ENCODE peak calls at places on chromosomes 13 and 19, in seven cellular contexts. X is COR-L47; S is heart left ventricle; N is stimulated activated CD4-positive, alpha-beta T cell treated with anti-CD3 and anti-CD28 coated beads, Interleukin-12 subunit alpha, Interleukin-12 subunit beta, amount 100 ng/mL, for 24 hours; J is tibial nerve; O is OCI-LY7; T is breast epithelium. L is an unnamed sample.

GRCh38 chr19:45753548-45753947 is 15.5 kb downstream of the SIX5 start:
- DNase-seq in J (no peak), X (no peak), S (no peak), T (no peak), O (peak; percentile 47), N (no peak), L (no peak)

GRCh38 chr19:19820774-19821315 is 705 bp downstream of the ZNF506 start:
- DNase-seq in N (no peak), T (no peak), X (no peak), S (no peak), J (no peak), O (peak; percentile 4), L (no peak)

GRCh38 chr13:51475727-51476521 is 23.1 kb upstream of the INTS6 start:
- DNase-seq in O (no peak), N (no peak), T (no peak), S (no peak), X (no peak), J (no peak), L (no peak)

GRCh38 chr19:11380653-11381534 is 3.2 kb downstream of the EPOR start:
- DNase-seq in X (peak; percentile 96), N (peak; percentile 95), S (peak; percentile 96), O (peak; percentile 99), J (peak; percentile 92), T (peak; percentile 97), L (peak; percentile 97)

GRCh38 chr13:27569405-27569804 is 50.9 kb downstream of the LNX2 start:
- DNase-seq in J (no peak), N (no peak), T (no peak), S (no peak), O (no peak), X (no peak), L (no peak)

GRCh38 chr19:12777217-12778019 is 2.1 kb upstream of the HOOK2 start:
- DNase-seq in N (peak; percentile 81), O (peak; percentile 78), T (peak; percentile 77), X (peak; percentile 82), J (no peak), S (peak; percentile 83), L (peak; percentile 65)

GRCh38 chr13:35646061-35646774 is 169.7 kb upstream of the MAB21L1 start:
- DNase-seq in O (no peak), J (no peak), S (no peak), T (no peak), N (no peak), X (no peak), L (no peak)

GRCh38 chr13:67063036-67063435 is 167.1 kb downstream of the PCDH9 start:
- DNase-seq in J (no peak), T (no peak), O (no peak), N (no peak), S (no peak), X (peak; percentile 70), L (peak; percentile 26)

GRCh38 chr13:44874886-44875630 is 114.2 kb downstream of the NUFIP1 start:
- DNase-seq in X (no peak), N (no peak), O (no peak), J (no peak), T (no peak), S (no peak), L (no peak)

GRCh38 chr13:30052127-30052526 is 201.7 kb upstream of the UBL3 start:
- DNase-seq in N (no peak), S (no peak), O (no peak), X (no peak), T (no peak), J (no peak), L (no peak)

GRCh38 chr13:91572439-91572838 is 174.0 kb downstream of the GPC5 start:
- DNase-seq in T (no peak), N (no peak), O (no peak), J (no peak), S (no peak), X (no peak), L (no peak)

GRCh38 chr19:41861846-41862245 is 1.8 kb downstream of the RPS19 start:
- DNase-seq in X (no peak), J (no peak), S (no peak), N (no peak), T (no peak), O (no peak), L (no peak)

GRCh38 chr19:15453091-15453498 is 3.3 kb upstream of the WIZ start:
- DNase-seq in X (no peak), O (no peak), S (peak; percentile 11), J (no peak), T (no peak), N (no peak), L (no peak)

GRCh38 chr13:85368686-85369085 is 430.5 kb downstream of the SLITRK6 start:
- DNase-seq in T (no peak), X (no peak), O (no peak), J (no peak), S (no peak), N (no peak), L (no peak)

GRCh38 chr19:8306235-8307054 is 1.7 kb downstream of the CD320 start:
- DNase-seq in X (no peak), O (no peak), S (peak; percentile 5), T (peak; percentile 51), J (no peak), N (no peak), L (no peak)

L was measured in NCI-H1092.